ENCODE peak calls at places on chromosomes 2 and 18, in six cellular contexts. One of them, this sample, is unnamed.

GRCh38 chr2:89767581-89768435 is 1076.3 kb downstream of the RPIA start:
- DNase-seq in tibial artery: peak; percentile 17
- DNase-seq in adrenal gland: peak; percentile 13
- DNase-seq in psoas muscle: no peak
- DNase-seq in endodermal cell: no peak
- DNase-seq in heart left ventricle: peak; percentile 74
- DNase-seq in this sample: no peak

GRCh38 chr2:66661253-66662173 is 226.6 kb downstream of the MEIS1 start:
- DNase-seq in tibial artery: no peak
- DNase-seq in adrenal gland: no peak
- DNase-seq in psoas muscle: no peak
- DNase-seq in endodermal cell: no peak
- DNase-seq in heart left ventricle: no peak
- DNase-seq in this sample: no peak

GRCh38 chr2:151334082-151334815 is 23.1 kb upstream of the TNFAIP6 start:
- DNase-seq in tibial artery: no peak
- DNase-seq in adrenal gland: no peak
- DNase-seq in psoas muscle: no peak
- DNase-seq in endodermal cell: no peak
- DNase-seq in heart left ventricle: no peak
- DNase-seq in this sample: no peak

GRCh38 chr2:56155188-56155587 is 28.6 kb upstream of the CCDC85A start:
- DNase-seq in tibial artery: no peak
- DNase-seq in adrenal gland: no peak
- DNase-seq in psoas muscle: no peak
- DNase-seq in endodermal cell: no peak
- DNase-seq in heart left ventricle: no peak
- DNase-seq in this sample: no peak

GRCh38 chr2:30026091-30027055 is 105.0 kb upstream of the ALK start:
- DNase-seq in tibial artery: no peak
- DNase-seq in adrenal gland: peak; percentile 42
- DNase-seq in psoas muscle: peak; percentile 29
- DNase-seq in endodermal cell: peak; percentile 88
- DNase-seq in heart left ventricle: peak; percentile 64
- DNase-seq in this sample: peak; percentile 19

GRCh38 chr2:27587025-27587424 is 4.2 kb downstream of the ZNF512 start:
- DNase-seq in tibial artery: no peak
- DNase-seq in adrenal gland: no peak
- DNase-seq in psoas muscle: no peak
- DNase-seq in endodermal cell: no peak
- DNase-seq in heart left ventricle: no peak
- DNase-seq in this sample: no peak

GRCh38 chr18:22385718-22386117 is 32.0 kb downstream of the CTAGE1 start:
- DNase-seq in tibial artery: no peak
- DNase-seq in adrenal gland: no peak
- DNase-seq in psoas muscle: no peak
- DNase-seq in endodermal cell: no peak
- DNase-seq in heart left ventricle: no peak
- DNase-seq in this sample: no peak

GRCh38 chr2:190765386-190766173 is 115.0 kb upstream of the GLS start:
- DNase-seq in tibial artery: no peak
- DNase-seq in adrenal gland: no peak
- DNase-seq in psoas muscle: no peak
- DNase-seq in endodermal cell: no peak
- DNase-seq in heart left ventricle: no peak
- DNase-seq in this sample: no peak

GRCh38 chr2:108927936-108928659 is 60.9 kb downstream of the EDAR start:
- DNase-seq in tibial artery: no peak
- DNase-seq in adrenal gland: peak; percentile 36
- DNase-seq in psoas muscle: no peak
- DNase-seq in endodermal cell: peak; percentile 83
- DNase-seq in heart left ventricle: no peak
- DNase-seq in this sample: peak; percentile 50

GRCh38 chr2:46256563-46257142 is 40.6 kb upstream of the EPAS1 start:
- DNase-seq in tibial artery: no peak
- DNase-seq in adrenal gland: no peak
- DNase-seq in psoas muscle: no peak
- DNase-seq in endodermal cell: no peak
- DNase-seq in heart left ventricle: no peak
- DNase-seq in this sample: no peak

GRCh38 chr18:11987527-11987926 is 6.2 kb downstream of the IMPA2 start:
- DNase-seq in tibial artery: no peak
- DNase-seq in adrenal gland: no peak
- DNase-seq in psoas muscle: no peak
- DNase-seq in endodermal cell: no peak
- DNase-seq in heart left ventricle: no peak
- DNase-seq in this sample: no peak

GRCh38 chr18:49400398-49401072 is 59.9 kb downstream of the DYM start:
- DNase-seq in tibial artery: no peak
- DNase-seq in adrenal gland: no peak
- DNase-seq in psoas muscle: no peak
- DNase-seq in endodermal cell: no peak
- DNase-seq in heart left ventricle: no peak
- DNase-seq in this sample: no peak

GRCh38 chr2:126359494-126359893 is 296.5 kb upstream of the GYPC start:
- DNase-seq in tibial artery: no peak
- DNase-seq in adrenal gland: no peak
- DNase-seq in psoas muscle: no peak
- DNase-seq in endodermal cell: no peak
- DNase-seq in heart left ventricle: no peak
- DNase-seq in this sample: no peak

GRCh38 chr2:104790901-104791495 is 62.9 kb upstream of the POU3F3 start:
- DNase-seq in tibial artery: no peak
- DNase-seq in adrenal gland: no peak
- DNase-seq in psoas muscle: no peak
- DNase-seq in endodermal cell: no peak
- DNase-seq in heart left ventricle: no peak
- DNase-seq in this sample: no peak

GRCh38 chr2:63344575-63345284 is 243.5 kb downstream of the WDPCP start:
- DNase-seq in tibial artery: no peak
- DNase-seq in adrenal gland: no peak
- DNase-seq in psoas muscle: no peak
- DNase-seq in endodermal cell: no peak
- DNase-seq in heart left ventricle: no peak
- DNase-seq in this sample: no peak

GRCh38 chr2:129813404-129813803 is 166.1 kb upstream of the RAB6C start:
- DNase-seq in tibial artery: no peak
- DNase-seq in adrenal gland: no peak
- DNase-seq in psoas muscle: no peak
- DNase-seq in endodermal cell: no peak
- DNase-seq in heart left ventricle: no peak
- DNase-seq in this sample: no peak
- TF ChIP-seq CTCF in tibial artery: no peak
- TF ChIP-seq CTCF in adrenal gland: no peak
- TF ChIP-seq CTCF in psoas muscle: no peak
- TF ChIP-seq CTCF in endodermal cell: peak; percentile 73
- TF ChIP-seq CTCF in heart left ventricle: no peak
- TF ChIP-seq CTCF in this sample: no peak

GRCh38 chr2:234973008-234973407 is 21.2 kb downstream of the SH3BP4 start:
- DNase-seq in tibial artery: no peak
- DNase-seq in adrenal gland: no peak
- DNase-seq in psoas muscle: no peak
- DNase-seq in endodermal cell: no peak
- DNase-seq in heart left ventricle: no peak
- DNase-seq in this sample: no peak
- H3K27ac ChIP-seq in tibial artery: no peak overlapping the region
- H3K27ac ChIP-seq in adrenal gland: no peak overlapping the region
- H3K27ac ChIP-seq in psoas muscle: no peak overlapping the region
- H3K27ac ChIP-seq in endodermal cell: no peak overlapping the region
- H3K27ac ChIP-seq in heart left ventricle: no peak overlapping the region
- H3K27ac ChIP-seq in this sample: no peak overlapping the region

DNA sequence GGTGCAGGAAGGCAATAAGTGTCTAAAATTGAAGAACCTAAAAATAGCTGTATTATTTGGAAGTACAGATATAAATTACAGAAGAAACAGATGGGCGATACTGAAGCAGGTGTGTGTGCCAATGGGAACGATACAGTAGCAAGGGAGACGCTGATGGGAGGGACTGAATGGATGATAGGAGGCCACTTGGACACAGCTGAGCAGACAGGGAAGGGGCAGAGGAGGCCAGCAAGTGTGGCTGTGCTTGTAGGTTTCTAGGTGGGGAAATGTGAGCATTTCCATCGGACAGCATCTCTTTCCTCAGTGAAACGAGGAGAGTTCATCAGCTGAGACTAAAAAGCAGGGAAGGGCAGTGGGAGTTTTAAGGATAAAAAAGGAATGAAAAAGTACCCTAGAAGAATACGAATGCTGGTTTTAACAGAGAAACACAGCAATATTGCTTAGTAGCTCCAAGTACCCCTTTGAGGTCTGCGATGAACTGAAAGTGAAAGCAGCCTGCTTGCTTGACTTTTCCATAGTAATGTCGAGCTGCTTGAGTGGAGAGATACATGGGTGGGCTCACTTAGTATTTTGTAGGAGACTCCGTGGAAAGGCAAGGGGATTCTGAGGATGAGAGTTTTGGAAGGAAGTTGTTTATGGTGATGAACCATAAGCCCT is 91.7 kb upstream of the EPC2 start:
- DNase-seq in tibial artery: no peak
- DNase-seq in adrenal gland: no peak
- DNase-seq in psoas muscle: no peak
- DNase-seq in endodermal cell: no peak
- DNase-seq in heart left ventricle: no peak
- DNase-seq in this sample: no peak
- H3K4me3 ChIP-seq in tibial artery: peak overlapping the region; percentile 19
- H3K4me3 ChIP-seq in adrenal gland: peak overlapping the region; percentile 55
- H3K4me3 ChIP-seq in psoas muscle: peak overlapping the region; percentile 55
- H3K4me3 ChIP-seq in endodermal cell: no peak overlapping the region
- H3K4me3 ChIP-seq in heart left ventricle: peak overlapping the region; percentile 39
- H3K4me3 ChIP-seq in this sample: peak overlapping the region; percentile 12

DNA sequence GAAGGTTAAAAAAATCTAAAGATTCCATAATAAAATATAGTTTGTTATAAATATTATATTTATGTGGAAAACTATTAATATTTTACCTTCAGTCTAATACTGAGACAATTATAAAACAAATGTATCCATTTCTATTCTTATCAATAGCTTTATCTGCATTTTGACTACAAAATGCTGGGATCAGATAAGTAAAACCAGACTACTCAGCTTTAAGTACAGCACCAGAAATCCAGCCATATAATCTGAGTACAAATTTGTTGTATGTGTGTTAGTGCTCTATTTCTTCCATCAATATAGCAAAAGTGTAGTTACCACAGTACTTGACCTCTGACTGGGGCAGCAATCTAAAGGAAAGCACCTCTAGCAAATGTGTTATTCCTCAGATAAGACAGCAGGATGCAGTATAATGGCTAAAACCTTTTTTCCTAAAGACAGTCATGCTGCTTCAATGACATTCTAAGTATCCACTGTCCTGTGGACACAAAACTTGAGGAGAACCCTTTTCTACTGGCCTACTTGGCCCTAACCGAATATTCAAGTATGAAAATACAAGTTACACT is 68.1 kb downstream of the OLA1 start:
- DNase-seq in tibial artery: no peak
- DNase-seq in adrenal gland: no peak
- DNase-seq in psoas muscle: no peak
- DNase-seq in endodermal cell: no peak
- DNase-seq in heart left ventricle: no peak
- DNase-seq in this sample: no peak
- TF ChIP-seq CTCF in tibial artery: no peak
- TF ChIP-seq CTCF in adrenal gland: no peak
- TF ChIP-seq CTCF in psoas muscle: no peak
- TF ChIP-seq CTCF in endodermal cell: peak; percentile 62
- TF ChIP-seq CTCF in heart left ventricle: no peak
- TF ChIP-seq CTCF in this sample: no peak

GRCh38 chr2:157838442-157839161 is 37.5 kb downstream of the ACVR1 start:
- DNase-seq in tibial artery: peak; percentile 65
- DNase-seq in adrenal gland: peak; percentile 50
- DNase-seq in psoas muscle: peak; percentile 50
- DNase-seq in endodermal cell: peak; percentile 69
- DNase-seq in heart left ventricle: peak; percentile 66
- DNase-seq in this sample: peak; percentile 39
- H3K27ac ChIP-seq in tibial artery: peak overlapping the region; percentile 62
- H3K27ac ChIP-seq in adrenal gland: peak overlapping the region; percentile 86
- H3K27ac ChIP-seq in psoas muscle: peak overlapping the region; percentile 94
- H3K27ac ChIP-seq in endodermal cell: peak overlapping the region; percentile 57
- H3K27ac ChIP-seq in heart left ventricle: peak overlapping the region; percentile 86
- H3K27ac ChIP-seq in this sample: peak overlapping the region; percentile 28

GRCh38 chr2:124328397-124328796 is 303.3 kb downstream of the CNTNAP5 start:
- DNase-seq in tibial artery: no peak
- DNase-seq in adrenal gland: no peak
- DNase-seq in psoas muscle: no peak
- DNase-seq in endodermal cell: no peak
- DNase-seq in heart left ventricle: no peak
- DNase-seq in this sample: no peak
- H3K4me3 ChIP-seq in tibial artery: no peak overlapping the region
- H3K4me3 ChIP-seq in adrenal gland: no peak overlapping the region
- H3K4me3 ChIP-seq in psoas muscle: no peak overlapping the region
- H3K4me3 ChIP-seq in endodermal cell: no peak overlapping the region
- H3K4me3 ChIP-seq in heart left ventricle: no peak overlapping the region
- H3K4me3 ChIP-seq in this sample: no peak overlapping the region

DNA sequence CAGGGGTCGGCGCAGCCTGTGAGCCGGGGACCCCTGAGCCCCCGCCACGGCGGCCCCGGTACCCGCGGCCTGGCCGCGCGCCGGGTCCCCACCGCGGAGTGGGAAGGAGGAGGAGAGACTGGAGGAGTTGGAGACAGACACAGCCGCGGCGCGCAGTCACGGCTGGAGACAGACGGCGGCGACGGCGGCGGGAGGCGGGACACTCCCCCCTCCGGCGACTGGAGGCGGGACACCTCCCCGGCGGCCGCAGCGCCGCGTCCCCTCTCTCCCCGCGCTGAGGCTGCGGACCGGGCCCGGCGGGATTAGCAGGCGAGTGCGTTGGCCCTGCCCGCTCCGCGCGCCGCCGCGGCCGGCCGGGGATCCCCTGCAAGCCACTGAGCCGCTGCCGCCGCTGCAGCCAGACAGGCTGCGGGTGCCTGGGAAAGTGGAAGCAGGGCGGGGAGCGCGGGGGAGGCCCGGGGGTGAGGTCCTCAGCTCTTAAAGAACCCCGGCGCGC is 1.0 kb upstream of the LDLRAD4 start:
- DNase-seq in tibial artery: peak; percentile 67
- DNase-seq in adrenal gland: peak; percentile 72
- DNase-seq in psoas muscle: peak; percentile 72
- DNase-seq in endodermal cell: peak; percentile 87
- DNase-seq in heart left ventricle: peak; percentile 86
- DNase-seq in this sample: peak; percentile 46
- TF ChIP-seq CTCF in tibial artery: no peak
- TF ChIP-seq CTCF in adrenal gland: peak; percentile 28
- TF ChIP-seq CTCF in psoas muscle: no peak
- TF ChIP-seq CTCF in endodermal cell: no peak
- TF ChIP-seq CTCF in heart left ventricle: no peak
- TF ChIP-seq CTCF in this sample: no peak

DNA sequence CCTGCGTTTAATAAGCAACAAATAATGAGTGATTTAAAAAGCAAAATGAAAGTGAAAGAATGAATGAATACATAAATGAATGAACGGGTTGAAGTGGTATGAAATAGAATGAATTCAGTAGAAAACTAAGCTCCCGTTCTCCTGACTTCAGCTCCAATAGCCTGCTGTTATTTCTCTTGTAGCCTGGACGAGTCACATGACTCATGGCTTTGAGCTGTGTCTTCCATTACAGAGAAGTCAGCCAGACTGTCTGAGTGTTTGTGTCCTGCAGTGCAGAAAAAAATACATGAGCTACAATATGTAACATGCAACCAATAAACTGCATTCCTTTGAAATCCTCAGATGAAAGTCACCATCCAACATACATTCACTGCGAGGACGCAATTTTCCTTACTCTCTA is 21.2 kb downstream of the SCG2 start:
- DNase-seq in tibial artery: no peak
- DNase-seq in adrenal gland: no peak
- DNase-seq in psoas muscle: no peak
- DNase-seq in endodermal cell: no peak
- DNase-seq in heart left ventricle: no peak
- DNase-seq in this sample: no peak
- H3K27ac ChIP-seq in tibial artery: no peak overlapping the region
- H3K27ac ChIP-seq in adrenal gland: no peak overlapping the region
- H3K27ac ChIP-seq in psoas muscle: no peak overlapping the region
- H3K27ac ChIP-seq in endodermal cell: no peak overlapping the region
- H3K27ac ChIP-seq in heart left ventricle: no peak overlapping the region
- H3K27ac ChIP-seq in this sample: no peak overlapping the region